ENCODE peak calls at places on chromosomes 3 and 15, in nine cellular contexts. Y is hepatocyte, R is IMR-90, S is keratinocyte, T is lung, C is transverse colon, V is breast epithelium, F is SJCRH30, U is adipocyte. X is an unnamed sample.

GRCh38 chr3:72390841-72391240 is 457.4 kb downstream of the SHQ1 start:
- DNase-seq in V (no peak), C (no peak), T (no peak), F (no peak), Y (no peak), U (peak; percentile 13), S (no peak), R (no peak), X (no peak)

GRCh38 chr3:168002786-168003368 is 92.8 kb downstream of the GOLIM4 start:
- DNase-seq in V (no peak), S (peak; percentile 54), U (no peak), Y (peak; percentile 37), F (peak; percentile 4), C (peak; percentile 42), T (no peak), R (peak; percentile 47), X (peak; percentile 41)

GRCh38 chr15:52028431-52029093 is 9.5 kb downstream of the MAPK6 start:
- DNase-seq in T (no peak), F (no peak), V (no peak), C (no peak), U (no peak), S (no peak), R (no peak), Y (no peak), X (no peak)

GRCh38 chr15:56929933-56930332 is 11.5 kb downstream of the TCF12 start:
- DNase-seq in T (no peak), S (no peak), Y (no peak), C (no peak), F (no peak), U (no peak), R (no peak), V (no peak), X (no peak)

GRCh38 chr15:80669599-80670273 is 25.4 kb upstream of the ABHD17C start:
- DNase-seq in C (no peak), U (peak; percentile 22), Y (no peak), R (peak; percentile 70), F (no peak), S (no peak), V (no peak), T (no peak), X (no peak)

GRCh38 chr15:66883322-66883911 is 181.4 kb downstream of the SMAD6 start:
- DNase-seq in C (peak; percentile 71), F (peak; percentile 96), T (peak; percentile 89), S (peak; percentile 99), R (peak; percentile 100), Y (peak; percentile 92), V (peak; percentile 96), U (peak; percentile 99), X (no peak)

GRCh38 chr3:97125902-97126499 is 311.6 kb downstream of the EPHA6 start:
- DNase-seq in Y (no peak), F (no peak), R (no peak), V (no peak), S (no peak), U (no peak), C (no peak), T (no peak), X (no peak)

GRCh38 chr3:127456471-127457093 is 134.0 kb downstream of the TPRA1 start:
- DNase-seq in C (no peak), V (no peak), R (peak; percentile 63), T (no peak), F (no peak), S (peak; percentile 44), Y (peak; percentile 45), U (peak; percentile 31), X (peak; percentile 50)

GRCh38 chr3:156702367-156702766 is 28.0 kb downstream of the TIPARP start:
- DNase-seq in U (no peak), F (no peak), V (no peak), S (no peak), T (no peak), R (no peak), C (no peak), Y (no peak), X (no peak)

GRCh38 chr3:27345493-27345892 is 23.7 kb downstream of the NEK10 start:
- DNase-seq in T (no peak), C (peak; percentile 58), S (no peak), R (no peak), V (no peak), F (no peak), Y (no peak), U (no peak), X (no peak)

GRCh38 chr15:92672102-92672501 is 16.5 kb upstream of the FAM174B start:
- DNase-seq in C (no peak), S (no peak), F (no peak), U (no peak), R (no peak), T (no peak), Y (no peak), V (no peak), X (peak; percentile 33)

GRCh38 chr3:181457756-181458155 is 254.0 kb upstream of the SOX2 start:
- DNase-seq in Y (no peak), T (no peak), C (no peak), R (no peak), F (no peak), U (no peak), S (no peak), V (no peak), X (no peak)

GRCh38 chr3:146326875-146327543 is 76.1 kb upstream of the PLSCR4 start:
- DNase-seq in R (peak; percentile 82), V (no peak), F (no peak), U (peak; percentile 84), Y (peak; percentile 56), S (no peak), C (peak; percentile 49), T (no peak), X (no peak)

GRCh38 chr3:46926871-46927717 is 49.5 kb downstream of the CCDC12 start:
- DNase-seq in R (no peak), U (no peak), V (no peak), C (peak; percentile 47), F (no peak), S (no peak), Y (peak; percentile 3), T (no peak), X (no peak)

GRCh38 chr3:58496206-58496605 is 4.3 kb downstream of the KCTD6 start:
- DNase-seq in V (no peak), C (no peak), Y (no peak), F (no peak), S (no peak), T (no peak), U (no peak), R (no peak), X (no peak)

GRCh38 chr3:58492385-58492970 is 582 bp downstream of the KCTD6 start:
- DNase-seq in T (no peak), U (peak; percentile 39), R (no peak), Y (no peak), S (no peak), V (no peak), C (no peak), F (peak; percentile 4), X (no peak)

GRCh38 chr3:58495101-58495500 is 3.2 kb downstream of the KCTD6 start:
- DNase-seq in R (peak; percentile 30), U (no peak), C (no peak), F (no peak), V (no peak), Y (no peak), S (no peak), T (no peak), X (no peak)

GRCh38 chr3:58494107-58494506 is 2.2 kb downstream of the KCTD6 start:
- DNase-seq in V (no peak), U (no peak), Y (no peak), C (no peak), T (no peak), S (no peak), F (no peak), R (no peak), X (no peak)

DNA sequence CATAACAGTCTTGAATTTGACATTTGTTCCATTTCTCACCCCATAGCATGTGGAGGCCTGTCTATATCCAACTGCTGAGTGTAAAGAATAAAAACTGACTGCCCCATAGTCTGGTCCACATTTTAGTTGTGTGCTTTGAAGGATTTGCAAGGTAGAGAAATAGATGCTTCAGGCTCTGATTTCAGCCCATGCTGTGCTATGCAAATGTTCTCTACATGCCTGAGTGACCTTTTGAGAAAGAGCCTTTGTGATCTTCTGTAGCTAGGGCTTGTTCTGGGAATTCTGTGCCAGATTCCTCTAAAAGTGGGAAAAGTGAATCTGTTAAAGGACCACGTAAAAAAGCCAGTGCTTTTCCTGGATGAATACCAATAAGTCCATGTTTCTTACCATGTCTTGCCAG is 5.2 kb downstream of the KCTD6 start:
- DNase-seq in T (no peak), S (no peak), C (no peak), Y (no peak), U (peak; percentile 17), R (no peak), F (no peak), V (no peak), X (no peak)
- H3K4me3 ChIP-seq in T (no peak overlapping the region), S (no peak overlapping the region), C (no peak overlapping the region), Y (no peak overlapping the region), U (peak overlapping the region; percentile 42), R (no peak overlapping the region), F (no peak overlapping the region), V (no peak overlapping the region), X (no peak overlapping the region)

DNA sequence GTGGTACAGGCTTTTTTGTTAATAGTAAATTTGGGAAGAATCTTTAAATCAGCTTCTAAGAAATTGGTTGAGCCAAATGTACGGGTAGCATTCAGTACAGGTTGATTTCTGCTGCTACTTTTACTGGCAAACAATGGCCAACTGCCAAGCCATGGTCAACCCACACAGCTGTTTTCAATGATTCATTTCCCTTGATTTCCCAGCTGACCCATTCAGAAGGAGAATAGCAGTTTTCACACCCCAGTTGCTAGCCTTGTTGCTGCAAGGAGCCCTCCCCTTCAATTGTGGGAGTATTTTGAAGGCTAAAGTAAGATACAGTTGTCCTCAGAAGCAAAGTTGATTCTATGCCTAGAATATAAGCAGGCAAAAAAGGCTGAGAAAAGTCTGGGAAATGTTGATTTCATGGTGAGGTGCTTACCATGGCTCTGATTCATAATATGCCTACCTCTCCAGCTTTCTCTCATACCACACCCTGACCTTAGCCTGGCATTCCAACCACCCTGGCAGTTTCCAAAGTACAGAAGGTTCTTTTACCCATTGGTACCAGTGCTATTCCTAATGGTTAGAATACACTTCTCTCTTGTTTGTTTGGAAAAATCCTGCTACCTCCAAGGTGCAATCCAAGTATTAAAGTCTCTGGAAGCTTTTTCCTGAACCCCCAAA is 320.3 kb upstream of the TGFBR2 start:
- DNase-seq in S (no peak), F (peak; percentile 73), C (peak; percentile 51), T (peak; percentile 60), Y (peak; percentile 19), R (peak; percentile 88), V (peak; percentile 28), U (peak; percentile 79), X (peak; percentile 20)
- H3K4me1 ChIP-seq in S (peaks cover 44% of the 10 kb centered on the region), F (peaks cover 35% of the 10 kb centered on the region), C (peaks cover 28% of the 10 kb centered on the region), T (peaks cover 16% of the 10 kb centered on the region), Y (peaks cover 15% of the 10 kb centered on the region), R (peaks cover 5% of the 10 kb centered on the region), V (peaks cover 12% of the 10 kb centered on the region), U (peaks cover 58% of the 10 kb centered on the region), X (peaks cover 2% of the 10 kb centered on the region)

GRCh38 chr3:65596511-65597224 is 442.1 kb downstream of the MAGI1 start:
- DNase-seq in Y (no peak), F (peak; percentile 60), S (no peak), R (no peak), T (no peak), V (no peak), U (no peak), C (no peak), X (peak; percentile 34)
- H3K4me3 ChIP-seq in Y (peak overlapping the region; percentile 17), F (peak overlapping the region; percentile 73), S (no peak overlapping the region), R (peak overlapping the region; percentile 19), T (no peak overlapping the region), V (peak overlapping the region; percentile 43), U (no peak overlapping the region), C (peak overlapping the region; percentile 16), X (peak overlapping the region; percentile 78)

DNA sequence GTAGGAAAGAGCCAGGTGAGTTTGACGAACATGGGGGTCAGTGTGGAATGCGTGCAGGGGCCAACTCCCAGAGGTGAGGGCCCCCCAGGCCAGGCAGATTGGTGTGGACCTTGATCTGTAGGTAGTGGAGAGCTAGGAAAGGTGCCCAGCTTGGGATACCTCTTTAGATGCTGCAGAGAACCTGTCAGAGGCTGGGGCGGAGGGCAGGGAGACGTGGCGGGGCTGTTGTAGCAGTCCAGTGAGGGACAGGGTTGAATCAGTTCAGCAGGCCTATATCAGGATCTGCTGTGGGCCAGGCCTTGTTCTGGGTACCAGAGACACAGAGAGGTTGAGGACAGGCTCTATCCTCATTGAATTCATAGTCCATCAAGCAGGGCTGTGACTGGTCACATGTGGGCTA is 8.6 kb downstream of the SNX33 start:
- DNase-seq in F (no peak), Y (no peak), T (no peak), V (no peak), U (no peak), C (no peak), S (no peak), R (no peak), X (no peak)
- H3K4me1 ChIP-seq in F (peaks cover 4% of the 10 kb centered on the region), Y (peaks cover 33% of the 10 kb centered on the region), T (no peaks in the 10 kb centered on the region), V (peaks cover 46% of the 10 kb centered on the region), U (peaks cover 61% of the 10 kb centered on the region), C (peaks cover 37% of the 10 kb centered on the region), S (peaks cover 64% of the 10 kb centered on the region), R (peaks cover 32% of the 10 kb centered on the region), X (peaks cover 12% of the 10 kb centered on the region)

X was measured in BE2C.